ENCODE peak calls at places on chromosomes 4 and X, in eight cellular contexts. K is cardiac fibroblast, U is NB4, L is body of pancreas, W is uterus, Q is fibroblast of mammary gland, R is cardiac muscle cell, S is AG10803. J is an unnamed sample.

GRCh38 chr4:21879187-21879586 is 69.4 kb downstream of the KCNIP4 start:
- DNase-seq in K (peak), U (peak), L (no peak), W (no peak), Q (peak), R (no peak), S (no peak), J (peak)

GRCh38 chrX:41491267-41492004 is 44.3 kb downstream of the NYX start:
- DNase-seq in K (peak), U (peak), L (no peak), W (peak), Q (peak), R (no peak), S (peak), J (peak)

GRCh38 chr4:56215138-56215793 is 172.0 kb downstream of the AASDH start:
- DNase-seq in K (no peak), U (no peak), L (no peak), W (no peak), Q (peak), R (no peak), S (no peak), J (peak)

GRCh38 chrX:113412106-113412505 is 571.5 kb upstream of the AMOT start:
- DNase-seq in K (no peak), U (no peak), L (no peak), W (no peak), Q (no peak), R (no peak), S (no peak), J (no peak)

GRCh38 chrX:118983513-118983912 is 9.1 kb downstream of the LONRF3 start:
- DNase-seq in K (no peak), U (no peak), L (no peak), W (no peak), Q (no peak), R (no peak), S (no peak), J (no peak)

GRCh38 chr4:165767671-165768070 is 105.4 kb upstream of the TLL1 start:
- DNase-seq in K (no peak), U (no peak), L (no peak), W (no peak), Q (no peak), R (no peak), S (no peak), J (no peak)

GRCh38 chr4:110787781-110788180 is 164.9 kb upstream of the PITX2 start:
- DNase-seq in K (no peak), U (no peak), L (no peak), W (no peak), Q (peak), R (no peak), S (no peak), J (no peak)

GRCh38 chr4:103786014-103786413 is 66.2 kb upstream of the TACR3 start:
- DNase-seq in K (peak), U (peak), L (no peak), W (no peak), Q (peak), R (peak), S (peak), J (peak)

GRCh38 chr4:120517966-120518365 is 404.6 kb downstream of the PRDM5 start:
- DNase-seq in K (peak), U (peak), L (peak), W (peak), Q (peak), R (no peak), S (peak), J (peak)

GRCh38 chrX:24026403-24026801 is 584 bp downstream of the KLHL15 start:
- DNase-seq in K (peak), U (peak), L (no peak), W (no peak), Q (peak), R (no peak), S (no peak), J (peak)

GRCh38 chr4:167943872-167944505 is 148.3 kb upstream of the ANXA10 start:
- DNase-seq in K (no peak), U (no peak), L (no peak), W (no peak), Q (peak), R (no peak), S (no peak), J (peak)

GRCh38 chr4:145935253-145936141 is 3.1 kb downstream of the ZNF827 start:
- DNase-seq in K (peak), U (no peak), L (peak), W (peak), Q (peak), R (peak), S (no peak), J (peak)

GRCh38 chr4:156977435-156978160 is 6.0 kb upstream of the PDGFC start:
- DNase-seq in K (peak), U (no peak), L (no peak), W (no peak), Q (peak), R (no peak), S (peak), J (peak)

GRCh38 chr4:44638091-44638490 is 13.3 kb downstream of the YIPF7 start:
- DNase-seq in K (no peak), U (no peak), L (no peak), W (no peak), Q (peak), R (no peak), S (no peak), J (no peak)

GRCh38 chr4:2092653-2093000 is 33.5 kb downstream of the NAT8L start:
- DNase-seq in K (no peak), U (no peak), L (no peak), W (no peak), Q (no peak), R (no peak), S (no peak), J (no peak)

GRCh38 chr4:186102931-186103330 is 1.6 kb upstream of the FAM149A start:
- DNase-seq in K (no peak), U (no peak), L (no peak), W (no peak), Q (no peak), R (no peak), S (no peak), J (no peak)

GRCh38 chrX:77510007-77510406 is 62.8 kb downstream of the FGF16 start:
- DNase-seq in K (no peak), U (no peak), L (no peak), W (no peak), Q (no peak), R (no peak), S (no peak), J (no peak)

GRCh38 chr4:52106142-52106541 is 55.0 kb downstream of the SPATA18 start:
- DNase-seq in K (no peak), U (no peak), L (no peak), W (no peak), Q (peak), R (no peak), S (no peak), J (no peak)

GRCh38 chr4:52102587-52102986 is 51.5 kb downstream of the SPATA18 start:
- DNase-seq in K (no peak), U (no peak), L (no peak), W (no peak), Q (peak), R (no peak), S (no peak), J (peak)

GRCh38 chr4:52105276-52105675 is 54.2 kb downstream of the SPATA18 start:
- DNase-seq in K (no peak), U (no peak), L (no peak), W (no peak), Q (no peak), R (no peak), S (no peak), J (no peak)

GRCh38 chr4:52100062-52100461 is 49.0 kb downstream of the SPATA18 start:
- DNase-seq in K (peak), U (no peak), L (no peak), W (no peak), Q (peak), R (no peak), S (no peak), J (peak)

DNA sequence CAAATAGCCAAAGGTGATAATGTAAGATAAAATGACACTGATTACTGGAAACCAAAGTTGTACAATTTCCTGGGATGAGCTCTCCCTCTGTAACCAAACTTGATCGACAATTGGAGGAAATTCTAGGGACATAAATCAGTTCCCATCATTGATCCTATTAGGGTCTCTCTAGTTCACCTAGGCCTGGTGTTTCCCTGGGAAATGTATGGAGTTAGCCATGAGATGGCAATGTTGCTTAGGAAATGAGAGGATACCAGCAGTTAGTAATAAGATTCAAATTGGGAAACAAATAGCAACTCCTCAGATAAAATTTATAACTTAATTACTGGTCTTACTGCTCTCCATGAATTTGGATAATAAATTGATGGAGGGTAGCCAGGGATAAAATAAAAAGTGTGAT is 52.2 kb downstream of the SPATA18 start:
- DNase-seq in K (peak), U (no peak), L (no peak), W (no peak), Q (peak), R (peak), S (peak), J (peak)
- TF ChIP-seq CTCF in K (peak), U (no peak), L (no peak), W (peak), Q (peak), R (peak), S (peak), J (peak)

DNA sequence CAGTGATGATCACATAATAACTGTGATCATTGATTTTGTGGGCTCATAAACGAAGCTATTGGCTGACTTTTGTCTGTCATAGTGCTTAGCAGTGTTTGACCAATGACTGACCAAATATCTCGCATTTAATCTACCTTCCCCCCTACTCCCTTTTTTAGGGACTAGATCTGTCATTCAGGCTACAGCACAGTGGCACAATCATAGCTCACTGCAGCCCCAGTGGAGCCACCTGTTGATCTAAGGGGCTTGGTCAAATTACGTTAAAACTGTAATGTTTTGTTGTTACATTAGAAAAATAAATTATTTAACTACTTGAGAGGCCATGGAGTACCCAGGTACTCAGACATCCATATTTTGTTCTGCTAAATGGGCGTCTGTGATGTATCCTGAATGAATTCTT is 1.5 kb downstream of the FUNDC2 start:
- DNase-seq in K (no peak), U (peak), L (no peak), W (no peak), Q (no peak), R (no peak), S (no peak), J (no peak)
- H3K4me3 ChIP-seq in K (peak), U (peak), L (no peak), W (peak), Q (peak), R (peak), S (peak), J (peak)

GRCh38 chr4:54976682-54977081 is 148.7 kb downstream of the KDR start:
- DNase-seq in K (no peak), U (no peak), L (no peak), W (no peak), Q (no peak), R (peak), S (no peak), J (no peak)
- TF ChIP-seq CTCF in K (no peak), U (no peak), L (no peak), W (no peak), Q (no peak), R (no peak), S (no peak), J (peak)

DNA sequence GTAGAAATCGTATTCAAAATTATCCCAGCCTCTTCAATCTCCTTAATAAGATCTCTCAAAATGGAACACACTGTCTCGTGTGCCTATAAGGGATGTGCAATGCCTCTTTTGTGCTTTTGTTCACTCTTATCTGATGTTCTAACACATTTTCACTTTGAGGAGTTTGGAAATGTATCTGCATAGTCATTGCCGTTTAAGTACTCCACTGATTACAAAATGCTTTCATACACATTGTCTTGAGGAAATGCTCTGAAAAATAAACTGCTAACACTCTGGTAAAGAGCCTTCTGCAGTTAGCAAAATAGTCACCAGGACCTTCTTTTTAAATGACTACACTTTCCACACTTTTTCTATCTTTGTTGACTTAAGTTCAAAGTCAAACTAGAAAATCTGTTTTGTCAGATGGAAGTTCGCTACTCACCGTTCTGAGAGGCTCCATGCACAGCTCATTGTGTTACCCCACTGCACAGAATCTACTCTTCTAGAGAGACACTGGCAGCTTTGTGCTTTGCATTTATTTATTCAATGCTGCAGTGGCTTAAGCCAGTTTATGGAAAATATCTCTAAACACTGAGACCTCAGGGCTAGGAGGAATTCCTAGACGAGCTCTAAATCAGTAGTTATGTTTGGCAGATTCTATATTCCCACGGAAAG is 159.0 kb downstream of the CHIC2 start:
- DNase-seq in K (peak), U (peak), L (no peak), W (no peak), Q (no peak), R (no peak), S (peak), J (peak)
- H3K4me3 ChIP-seq in K (no peak), U (no peak), L (no peak), W (no peak), Q (no peak), R (no peak), S (peak), J (no peak)

GRCh38 chr4:8303081-8303480 is 33.5 kb downstream of the HTRA3 start:
- DNase-seq in K (no peak), U (no peak), L (no peak), W (peak), Q (no peak), R (no peak), S (no peak), J (no peak)

GRCh38 chr4:8300832-8301231 is 31.3 kb downstream of the HTRA3 start:
- DNase-seq in K (no peak), U (no peak), L (no peak), W (no peak), Q (no peak), R (no peak), S (no peak), J (no peak)

GRCh38 chr4:8304827-8305695 is 35.5 kb downstream of the HTRA3 start:
- DNase-seq in K (no peak), U (no peak), L (no peak), W (peak), Q (no peak), R (no peak), S (no peak), J (no peak)

GRCh38 chr4:8303485-8304281 is 34.1 kb downstream of the HTRA3 start:
- DNase-seq in K (peak), U (peak), L (no peak), W (peak), Q (peak), R (no peak), S (peak), J (peak)

GRCh38 chr4:8302331-8302730 is 32.8 kb downstream of the HTRA3 start:
- DNase-seq in K (no peak), U (no peak), L (no peak), W (peak), Q (no peak), R (no peak), S (no peak), J (no peak)
- TF ChIP-seq CTCF in K (no peak), U (no peak), L (no peak), W (no peak), Q (no peak), R (no peak), S (no peak), J (no peak)

DNA sequence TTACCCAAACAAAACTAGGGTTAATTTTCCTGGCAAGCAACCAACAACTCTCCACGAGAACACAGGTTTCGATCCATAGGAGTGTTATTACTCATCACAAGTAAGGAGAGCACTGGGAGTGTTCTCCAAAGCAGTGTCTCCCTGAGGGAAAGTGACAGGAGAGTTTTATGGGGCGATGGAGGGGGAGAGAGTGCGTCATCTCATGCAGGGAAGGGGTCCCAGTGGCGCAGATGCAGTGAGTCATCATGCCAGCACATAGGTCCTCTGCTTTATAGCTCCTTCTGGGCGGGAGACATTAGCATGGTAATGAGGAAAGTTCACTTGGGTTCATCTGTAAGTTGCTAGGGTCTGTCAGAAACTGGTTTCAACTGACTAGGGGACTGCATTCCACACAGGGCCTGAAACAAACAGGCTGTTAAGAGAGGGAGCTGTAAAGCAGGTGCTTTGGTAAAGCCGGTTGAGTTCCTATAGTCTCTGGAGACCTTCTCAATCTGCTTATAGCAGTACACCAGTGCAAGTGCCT is 12.7 kb upstream of the BOD1L1 start:
- DNase-seq in K (peak), U (peak), L (no peak), W (peak), Q (peak), R (no peak), S (peak), J (peak)
- H3K4me3 ChIP-seq in K (no peak), U (no peak), L (no peak), W (no peak), Q (no peak), R (no peak), S (no peak), J (no peak)

DNA sequence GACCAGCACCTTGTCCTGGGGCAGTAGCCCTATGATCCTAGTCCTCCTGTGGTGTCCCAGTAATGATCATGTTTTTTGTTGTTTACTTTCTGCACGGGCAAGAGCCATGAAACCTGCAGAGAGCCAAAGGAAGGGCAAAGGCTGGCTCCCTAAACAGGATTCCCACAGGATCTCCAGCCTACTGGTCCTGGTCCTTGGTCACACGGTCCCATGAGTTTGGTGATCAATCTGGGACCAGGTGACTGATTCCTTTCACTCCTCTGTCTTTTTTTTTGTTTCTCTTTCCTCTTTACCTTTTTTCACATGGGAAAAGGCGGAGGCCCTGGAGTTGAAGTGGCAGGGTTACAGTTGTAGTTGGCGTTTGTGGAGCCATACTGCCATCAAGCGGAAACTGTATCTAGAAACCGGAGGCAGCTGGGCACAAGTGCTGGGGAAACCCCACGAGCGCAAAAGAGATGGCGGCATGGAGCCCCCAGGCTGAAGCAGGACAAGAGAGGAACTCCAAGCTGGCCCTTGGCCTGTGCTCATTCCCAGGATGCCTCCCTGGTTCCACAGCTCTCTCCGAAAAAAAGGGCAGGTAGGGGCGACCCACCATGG is 34.6 kb downstream of the NBDY start:
- DNase-seq in K (no peak), U (peak), L (peak), W (peak), Q (peak), R (no peak), S (no peak), J (no peak)
- TF ChIP-seq CTCF in K (no peak), U (no peak), L (peak), W (peak), Q (peak), R (no peak), S (no peak), J (no peak)

J was measured in fibroblast of pulmonary artery.